ENCODE peak calls at places on chromosomes 11 and 22, in four cellular contexts. K, P, D and G are unnamed samples.

GRCh38 chr11:15911377-15912044 is 444.8 kb downstream of the SOX6 start:
- DNase-seq in K (no peak), P (peak), D (peak), G (peak)

GRCh38 chr11:134264966-134265365 is 11.2 kb upstream of the GLB1L3 start:
- DNase-seq in K (no peak), P (no peak), D (no peak), G (no peak)

GRCh38 chr11:122696662-122697061 is 41.1 kb downstream of the UBASH3B start:
- DNase-seq in K (no peak), P (no peak), D (no peak), G (no peak)

GRCh38 chr22:32410459-32410858 is 1.6 kb downstream of the RTCB start:
- DNase-seq in K (no peak), P (no peak), D (no peak), G (no peak)

GRCh38 chr22:49764151-49764581 is 63.5 kb downstream of the BRD1 start:
- DNase-seq in K (no peak), P (peak), D (peak), G (no peak)

GRCh38 chr11:47395225-47396048 is 13.0 kb upstream of the SLC39A13 start:
- DNase-seq in K (no peak), P (no peak), D (no peak), G (no peak)

GRCh38 chr11:57237204-57237681 is at the start of gene APLNR:
- DNase-seq in K (no peak), P (no peak), D (no peak), G (no peak)

GRCh38 chr11:19889531-19889930 is 176.9 kb downstream of the NAV2 start:
- DNase-seq in K (no peak), P (no peak), D (peak), G (no peak)

GRCh38 chr11:103525069-103525468 is 415.8 kb downstream of the DYNC2H1 start:
- DNase-seq in K (no peak), P (no peak), D (peak), G (no peak)

GRCh38 chr11:58134151-58134550 is 8.8 kb upstream of the OR9I1 start:
- DNase-seq in K (no peak), P (no peak), D (no peak), G (no peak)

GRCh38 chr11:119426142-119426541 is 3.2 kb upstream of the THY1 start:
- DNase-seq in K (no peak), P (no peak), D (no peak), G (no peak)

GRCh38 chr22:40578171-40578570 is 58.3 kb downstream of the MRTFA start:
- DNase-seq in K (no peak), P (no peak), D (no peak), G (no peak)

GRCh38 chr11:75855191-75855590 is 40.2 kb downstream of the UVRAG start:
- DNase-seq in K (no peak), P (no peak), D (no peak), G (no peak)

GRCh38 chr11:94885133-94885532 is 88.2 kb downstream of the CWC15 start:
- DNase-seq in K (no peak), P (no peak), D (peak), G (no peak)

GRCh38 chr11:99501655-99502054 is 480.9 kb downstream of the CNTN5 start:
- DNase-seq in K (no peak), P (no peak), D (no peak), G (no peak)

GRCh38 chr22:46421272-46421671 is 85.8 kb downstream of the TRMU start:
- DNase-seq in K (peak), P (no peak), D (no peak), G (no peak)

GRCh38 chr22:43308451-43309235 is 34.5 kb downstream of the SCUBE1 start:
- DNase-seq in K (peak), P (no peak), D (no peak), G (peak)

GRCh38 chr22:29773233-29773632 is 6.1 kb downstream of the UQCR10 start:
- DNase-seq in K (no peak), P (no peak), D (peak), G (no peak)

GRCh38 chr11:77259681-77260080 is 41.8 kb downstream of the GDPD4 start:
- DNase-seq in K (no peak), P (no peak), D (peak), G (no peak)

GRCh38 chr11:132595246-132595645 is 937.1 kb downstream of the OPCML start:
- DNase-seq in K (no peak), P (no peak), D (no peak), G (no peak)

GRCh38 chr11:7514099-7514725 is 413 bp downstream of the PPFIBP2 start:
- DNase-seq in K (no peak), P (no peak), D (no peak), G (no peak)

GRCh38 chr11:129283141-129283540 is 91.0 kb upstream of the ARHGAP32 start:
- DNase-seq in K (no peak), P (no peak), D (no peak), G (no peak)

GRCh38 chr11:100851129-100851528 is 164.0 kb downstream of the ARHGAP42 start:
- DNase-seq in K (no peak), P (no peak), D (peak), G (no peak)

GRCh38 chr11:77813256-77813655 is 7.3 kb downstream of the RSF1 start:
- DNase-seq in K (no peak), P (no peak), D (peak), G (no peak)

GRCh38 chr22:32564170-32565001 is 89.8 kb downstream of the FBXO7 start:
- DNase-seq in K (no peak), P (peak), D (peak), G (no peak)

GRCh38 chr22:37433786-37434185 is 6.5 kb upstream of the ELFN2 start:
- DNase-seq in K (no peak), P (no peak), D (no peak), G (no peak)

GRCh38 chr11:61627831-61628753 is 47.2 kb upstream of the SYT7 start:
- DNase-seq in K (peak), P (no peak), D (peak), G (peak)

GRCh38 chr22:49893025-49893424 is 25.2 kb downstream of the ALG12 start:
- DNase-seq in K (no peak), P (no peak), D (no peak), G (no peak)

GRCh38 chr22:39471421-39472141 is 14.8 kb downstream of the MGAT3 start:
- DNase-seq in K (no peak), P (no peak), D (peak), G (no peak)

GRCh38 chr11:119316017-119316728 is 757 bp downstream of the MCAM start:
- DNase-seq in K (peak), P (peak), D (peak), G (peak)

GRCh38 chr11:75656044-75656726 is 12.7 kb downstream of the MAP6 start:
- DNase-seq in K (no peak), P (no peak), D (peak), G (no peak)

GRCh38 chr11:92662580-92662979 is 306.9 kb upstream of the MTNR1B start:
- DNase-seq in K (no peak), P (no peak), D (peak), G (no peak)

GRCh38 chr11:126992804-126993111 is 7.8 kb downstream of the KIRREL3 start:
- DNase-seq in K (no peak), P (no peak), D (peak), G (no peak)

GRCh38 chr11:111047376-111047775 is 198.1 kb upstream of the POU2AF2 start:
- DNase-seq in K (no peak), P (no peak), D (no peak), G (peak)